ENCODE peak calls at places on chromosomes 11 and 22, in eight cellular contexts. K is stimulated activated CD4-positive, alpha-beta T cell treated with anti-CD3 and anti-CD28 coated beads, TNF-alpha, amount 100 ng/mL, for 48 hours; S is NCI-H1105 treated with DMSO at 0.1 percent for 48 hours; X is RWPE1; T is NCI-H1436 treated with DMSO at 0.1 percent for 48 hours; E is HTR-8/SVneo; Z is GM20000; Y is neuronal stem cell. O is an unnamed sample.

GRCh38 chr22:45942787-45943493 is 34.0 kb downstream of the WNT7B start:
- DNase-seq in Z (no peak), S (no peak), E (no peak), Y (no peak), X (peak), K (no peak), T (no peak), O (no peak)

GRCh38 chr11:131859811-131860210 is 489.4 kb downstream of the NTM start:
- DNase-seq in Y (no peak), Z (no peak), T (no peak), S (no peak), K (no peak), E (no peak), X (no peak), O (no peak)

GRCh38 chr22:17942721-17943120 is 81.6 kb downstream of the MICAL3 start:
- DNase-seq in Y (no peak), S (no peak), X (no peak), E (no peak), T (no peak), K (no peak), Z (no peak), O (no peak)

GRCh38 chr11:44539971-44540370 is 25.5 kb upstream of the CD82 start:
- DNase-seq in Z (no peak), T (no peak), K (no peak), Y (no peak), S (no peak), X (no peak), E (no peak), O (no peak)

GRCh38 chr11:67293090-67293489 is 4.0 kb downstream of the ANKRD13D start:
- DNase-seq in E (no peak), S (no peak), Y (no peak), X (no peak), K (no peak), Z (no peak), T (no peak), O (no peak)

GRCh38 chr11:109865558-109866186 is 227.5 kb upstream of the ZC3H12C start:
- DNase-seq in S (peak), T (no peak), K (no peak), Z (no peak), X (no peak), E (peak), Y (no peak), O (no peak)

GRCh38 chr22:24023204-24023789 is 12.2 kb downstream of the CABIN1 start:
- DNase-seq in Z (no peak), K (no peak), S (no peak), Y (no peak), T (no peak), X (no peak), E (no peak), O (no peak)

GRCh38 chr11:24298126-24298525 is 198.7 kb upstream of the LUZP2 start:
- DNase-seq in K (no peak), Y (no peak), S (no peak), X (no peak), E (no peak), T (no peak), Z (no peak), O (no peak)

GRCh38 chr11:2519879-2520735 is 75.3 kb downstream of the KCNQ1 start:
- DNase-seq in Z (no peak), Y (no peak), E (no peak), K (no peak), X (no peak), T (no peak), S (no peak), O (peak)

GRCh38 chr11:68255526-68255925 is 16.2 kb downstream of the C11orf24 start:
- DNase-seq in T (no peak), X (no peak), E (no peak), Y (no peak), Z (no peak), K (no peak), S (no peak), O (no peak)

GRCh38 chr22:40067639-40068038 is 72.9 kb downstream of the FAM83F start:
- DNase-seq in S (no peak), X (no peak), T (no peak), K (no peak), E (no peak), Z (no peak), Y (no peak), O (no peak)

GRCh38 chr11:84465040-84465439 is 1162.1 kb downstream of the DLG2 start:
- DNase-seq in E (no peak), T (no peak), Y (no peak), Z (no peak), S (peak), K (no peak), X (no peak), O (no peak)

GRCh38 chr11:68142028-68142412 is 20.8 kb upstream of the CHKA start:
- DNase-seq in T (no peak), Y (no peak), K (peak), E (no peak), S (no peak), Z (no peak), X (no peak), O (no peak)

GRCh38 chr11:108697872-108698473 is 33.1 kb downstream of the DDX10 start:
- DNase-seq in Y (peak), E (peak), T (no peak), Z (peak), X (peak), K (peak), S (peak), O (peak)

GRCh38 chr22:39960791-39961746 is 872 bp downstream of the TMA7B start:
- DNase-seq in Z (peak), Y (no peak), K (peak), T (no peak), S (no peak), E (peak), X (no peak), O (no peak)

GRCh38 chr22:40232624-40233023 is 54.9 kb downstream of the TNRC6B start:
- DNase-seq in K (no peak), S (no peak), Z (no peak), Y (no peak), E (no peak), X (no peak), T (no peak), O (no peak)

GRCh38 chr22:43867839-43868652 is 5.7 kb upstream of the SULT4A1 start:
- DNase-seq in E (peak), Z (peak), K (no peak), S (no peak), X (peak), T (no peak), Y (peak), O (peak)

GRCh38 chr11:83367745-83368144 is 81.6 kb upstream of the CCDC90B start:
- DNase-seq in Y (no peak), K (no peak), Z (no peak), T (no peak), E (no peak), X (no peak), S (no peak), O (no peak)

GRCh38 chr11:36075053-36075452 is 131.2 kb downstream of the LDLRAD3 start:
- DNase-seq in S (no peak), Y (no peak), Z (no peak), X (no peak), T (no peak), K (no peak), E (no peak), O (no peak)

GRCh38 chr11:76698321-76699043 is 27.9 kb upstream of the LRRC32 start:
- DNase-seq in Z (no peak), K (no peak), E (no peak), X (no peak), Y (no peak), S (no peak), T (no peak), O (no peak)

GRCh38 chr22:42180349-42180842 is 49.8 kb upstream of the CYP2D6 start:
- DNase-seq in K (peak), T (no peak), S (no peak), E (no peak), Y (no peak), X (no peak), Z (no peak), O (no peak)

GRCh38 chr22:46447906-46448669 is 89.3 kb downstream of the CELSR1 start:
- DNase-seq in S (no peak), Y (no peak), X (no peak), Z (no peak), E (no peak), K (no peak), T (no peak), O (no peak)

O was measured in HAP-1.